ENCODE peak calls at places on chromosome 5, in seven cellular contexts. Q, W, P, G, M, L and S are unnamed samples.

GRCh38 chr5:80186634-80187033 is 69.2 kb downstream of the SERINC5 start:
- DNase-seq in G (no peak), Q (no peak), P (no peak), W (peak), M (no peak), L (no peak), S (no peak)

GRCh38 chr5:24268482-24269056 is 376.2 kb downstream of the CDH10 start:
- DNase-seq in W (no peak), P (no peak), L (no peak), G (no peak), Q (no peak), M (no peak), S (no peak)

GRCh38 chr5:111596705-111597104 is 84.4 kb upstream of the STARD4 start:
- DNase-seq in Q (no peak), G (peak), P (no peak), L (no peak), M (no peak), W (no peak), S (no peak)

GRCh38 chr5:179780343-179780742 is 13.4 kb upstream of the LTC4S start:
- DNase-seq in L (no peak), M (no peak), G (peak), W (no peak), Q (no peak), P (no peak), S (no peak)

GRCh38 chr5:98770158-98770910 is 3.1 kb upstream of the RGMB start:
- DNase-seq in L (no peak), W (peak), P (peak), Q (no peak), M (peak), G (peak), S (no peak)

GRCh38 chr5:53874409-53874808 is 314.0 kb downstream of the NDUFS4 start:
- DNase-seq in M (no peak), L (peak), Q (no peak), W (peak), G (no peak), P (no peak), S (no peak)

GRCh38 chr5:181223729-181224389 is 778 bp downstream of the TRIM41 start:
- DNase-seq in P (peak), Q (no peak), M (no peak), L (peak), G (no peak), W (no peak), S (no peak)

GRCh38 chr5:2865856-2866546 is 114.5 kb upstream of the IRX2 start:
- DNase-seq in L (no peak), W (no peak), M (no peak), P (no peak), Q (no peak), G (no peak), S (no peak)

GRCh38 chr5:122707796-122708195 is 67.1 kb upstream of the SNX2 start:
- DNase-seq in M (no peak), G (no peak), L (no peak), P (no peak), Q (no peak), W (peak), S (no peak)

GRCh38 chr5:111532873-111533272 is 20.5 kb upstream of the STARD4 start:
- DNase-seq in W (no peak), L (no peak), P (no peak), M (no peak), Q (no peak), G (no peak), S (no peak)

GRCh38 chr5:64807505-64807904 is 38.8 kb downstream of the CWC27 start:
- DNase-seq in P (no peak), G (no peak), L (no peak), W (peak), M (no peak), Q (no peak), S (no peak)

GRCh38 chr5:106865279-106865678 is 805.5 kb downstream of the EFNA5 start:
- DNase-seq in Q (no peak), P (no peak), G (no peak), L (no peak), M (no peak), W (no peak), S (no peak)

GRCh38 chr5:179839328-179840256 is 18.9 kb downstream of the SQSTM1 start:
- DNase-seq in M (peak), G (peak), L (no peak), Q (no peak), P (peak), W (no peak), S (no peak)

GRCh38 chr5:108858959-108859358 is 111.3 kb downstream of the FER start:
- DNase-seq in W (peak), M (no peak), G (no peak), P (no peak), Q (no peak), L (no peak), S (no peak)

GRCh38 chr5:132873119-132873929 is at the start of gene LEAP2:
- DNase-seq in L (no peak), P (no peak), Q (no peak), W (no peak), G (no peak), M (no peak), S (no peak)

GRCh38 chr5:14464661-14465060 is 116.9 kb upstream of the OTULINL start:
- DNase-seq in P (no peak), L (no peak), W (no peak), M (no peak), Q (no peak), G (no peak), S (no peak)

GRCh38 chr5:69245031-69245430 is 10.3 kb downstream of the CDK7 start:
- DNase-seq in P (no peak), G (no peak), W (no peak), L (no peak), M (no peak), Q (no peak), S (no peak)

GRCh38 chr5:104540448-104540847 is 977.9 kb upstream of the NUDT12 start:
- DNase-seq in L (no peak), M (no peak), P (no peak), Q (peak), W (peak), G (no peak), S (no peak)

GRCh38 chr5:72224946-72225427 is 95.1 kb downstream of the MRPS27 start:
- DNase-seq in Q (no peak), M (no peak), G (no peak), L (no peak), P (no peak), W (peak), S (peak)

GRCh38 chr5:126516133-126516532 is 78.9 kb downstream of the ALDH7A1 start:
- DNase-seq in P (no peak), L (no peak), G (no peak), Q (no peak), M (no peak), W (peak), S (peak)

GRCh38 chr5:87231037-87231808 is 36.5 kb upstream of the RASA1 start:
- DNase-seq in P (no peak), Q (no peak), G (no peak), W (no peak), M (no peak), L (no peak), S (no peak)

DNA sequence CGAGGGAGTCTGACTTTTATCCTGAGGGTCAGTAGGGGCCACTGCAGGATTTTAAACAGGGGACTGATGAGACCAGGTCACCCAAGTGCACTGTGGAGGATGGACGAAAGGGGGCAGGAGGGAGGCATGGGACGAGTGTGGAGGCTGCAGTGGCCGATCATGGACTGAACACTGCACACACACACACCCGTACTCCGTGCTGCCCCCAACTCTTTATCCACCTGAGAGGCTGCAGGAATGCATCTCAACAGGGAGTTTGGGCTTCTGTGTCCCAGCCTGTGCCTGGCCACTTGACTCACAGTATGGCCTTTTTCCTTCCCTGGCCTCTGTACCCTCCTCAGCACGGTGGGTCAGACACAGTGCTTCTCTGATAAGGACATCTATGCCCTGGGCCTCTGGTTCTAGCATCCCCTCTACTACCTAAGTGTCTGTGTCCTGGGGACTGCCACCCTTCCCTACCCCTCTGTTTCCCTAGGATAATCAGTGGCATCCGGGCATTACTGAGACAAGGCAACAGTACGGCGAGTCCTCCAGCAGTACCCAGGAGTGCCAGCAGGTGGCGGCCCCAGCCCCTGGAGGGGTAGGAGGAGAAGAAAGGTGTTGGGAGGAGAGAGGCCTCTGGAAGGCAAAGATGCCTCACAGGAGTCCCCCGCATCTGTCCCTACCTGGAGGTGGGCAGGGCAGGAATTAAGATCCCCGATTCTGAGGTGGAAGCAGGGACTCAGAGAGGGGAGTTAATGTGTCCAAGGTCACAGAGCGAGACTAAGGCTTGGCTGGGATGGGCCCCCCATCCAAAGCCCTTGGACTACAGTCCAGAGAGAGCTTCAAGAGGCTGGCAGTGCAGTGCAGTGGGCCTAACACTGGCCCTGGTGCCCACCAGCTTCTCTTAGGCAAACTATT is 5.1 kb upstream of the CDX1 start:
- DNase-seq in Q (peak), G (peak), P (peak), W (peak), L (peak), M (peak), S (peak)
- TF ChIP-seq CTCF in Q (no peak), G (peak), P (peak), W (peak), L (peak), M (peak), S (peak)

DNA sequence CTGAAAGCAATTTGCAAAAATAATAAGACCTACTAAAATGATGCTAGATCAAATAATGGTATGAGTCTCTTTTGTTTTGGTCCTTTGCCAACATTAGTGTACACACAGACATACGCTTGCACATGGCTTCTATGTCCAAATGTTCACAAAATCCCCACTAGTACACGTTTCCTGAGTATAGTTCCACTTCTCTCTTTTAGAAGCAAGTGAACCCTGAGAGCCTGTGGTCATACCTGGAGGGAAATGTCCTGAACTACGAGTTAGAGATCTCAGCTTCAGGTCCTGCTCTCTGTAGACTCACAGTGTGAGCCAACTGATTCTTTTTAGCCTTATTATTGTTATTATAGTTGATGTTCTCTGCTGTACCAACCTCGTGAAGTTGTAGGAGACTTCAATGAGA is 47.3 kb upstream of the ACTBL2 start:
- DNase-seq in M (no peak), P (no peak), G (no peak), W (no peak), Q (no peak), L (no peak), S (no peak)
- TF ChIP-seq CTCF in M (no peak), P (no peak), G (no peak), W (no peak), Q (no peak), L (no peak), S (no peak)

GRCh38 chr5:177045628-177046027 is 23.1 kb downstream of the ZNF346 start:
- DNase-seq in M (no peak), Q (no peak), P (no peak), W (no peak), G (no peak), L (no peak), S (no peak)

GRCh38 chr5:177043958-177044357 is 21.5 kb downstream of the ZNF346 start:
- DNase-seq in P (no peak), L (no peak), G (no peak), M (no peak), Q (no peak), W (no peak), S (no peak)

DNA sequence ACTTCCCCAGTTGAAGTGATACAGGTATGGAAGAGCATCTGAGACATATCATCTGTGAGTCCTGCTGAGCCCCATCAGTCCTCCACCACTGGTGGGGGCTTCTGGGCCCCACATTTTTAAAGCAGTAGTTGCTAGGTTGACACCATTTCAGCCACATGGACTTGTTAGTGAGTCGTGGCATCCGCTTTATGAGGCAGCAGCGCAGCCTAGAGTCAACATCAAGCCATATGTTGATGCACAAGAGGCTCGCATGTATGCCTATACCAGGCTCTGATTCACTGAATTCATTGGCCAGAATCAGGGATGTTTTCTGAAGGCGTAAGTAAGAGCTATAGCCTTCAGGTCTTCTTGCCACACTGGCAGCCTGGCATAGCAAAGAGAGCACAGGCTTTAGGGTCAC is 26.8 kb downstream of the ZNF346 start:
- DNase-seq in M (no peak), L (no peak), P (no peak), W (no peak), Q (no peak), G (no peak), S (no peak)
- TF ChIP-seq CTCF in M (no peak), L (no peak), P (no peak), W (no peak), Q (no peak), G (no peak), S (no peak)

DNA sequence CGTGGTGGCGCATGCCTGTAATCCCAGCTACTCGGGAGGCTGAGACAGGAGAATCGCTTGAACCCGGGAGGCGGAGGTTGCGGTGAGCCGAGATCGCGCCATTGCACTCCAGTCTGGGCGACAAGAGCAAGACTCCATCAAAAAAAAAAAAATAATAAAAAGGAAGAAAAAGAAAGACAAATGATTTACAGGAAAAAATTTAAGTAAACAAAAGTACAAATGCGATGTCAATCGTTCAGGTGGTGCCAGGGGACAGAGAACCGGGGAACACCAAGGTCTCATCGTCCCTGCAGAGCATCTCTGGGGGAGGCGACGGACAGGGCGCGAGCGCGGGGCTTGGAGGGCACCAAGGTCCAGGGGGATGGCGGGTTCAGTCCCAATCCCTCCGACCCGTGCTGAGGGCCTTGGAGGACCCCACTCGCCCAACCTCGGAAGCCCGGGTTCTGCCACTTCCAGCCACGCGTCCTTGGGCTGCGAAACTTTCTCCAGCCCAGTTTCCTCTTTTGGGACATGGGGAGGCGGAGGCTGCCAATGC is 596 bp upstream of the HNRNPAB start:
- DNase-seq in G (no peak), P (peak), L (no peak), M (no peak), W (no peak), Q (no peak), S (no peak)
- TF ChIP-seq CTCF in G (no peak), P (no peak), L (no peak), M (no peak), W (no peak), Q (no peak), S (no peak)

GRCh38 chr5:140148508-140148907 is 22.8 kb downstream of the IGIP start:
- DNase-seq in M (no peak), G (no peak), Q (peak), L (peak), W (peak), P (no peak), S (peak)
- TF ChIP-seq CTCF in M (no peak), G (no peak), Q (no peak), L (peak), W (no peak), P (no peak), S (no peak)

GRCh38 chr5:67989457-67989856 is 226.1 kb upstream of the PIK3R1 start:
- DNase-seq in M (no peak), G (no peak), L (no peak), Q (no peak), P (no peak), W (peak), S (no peak)
- TF ChIP-seq CTCF in M (no peak), G (no peak), L (peak), Q (no peak), P (no peak), W (no peak), S (no peak)

DNA sequence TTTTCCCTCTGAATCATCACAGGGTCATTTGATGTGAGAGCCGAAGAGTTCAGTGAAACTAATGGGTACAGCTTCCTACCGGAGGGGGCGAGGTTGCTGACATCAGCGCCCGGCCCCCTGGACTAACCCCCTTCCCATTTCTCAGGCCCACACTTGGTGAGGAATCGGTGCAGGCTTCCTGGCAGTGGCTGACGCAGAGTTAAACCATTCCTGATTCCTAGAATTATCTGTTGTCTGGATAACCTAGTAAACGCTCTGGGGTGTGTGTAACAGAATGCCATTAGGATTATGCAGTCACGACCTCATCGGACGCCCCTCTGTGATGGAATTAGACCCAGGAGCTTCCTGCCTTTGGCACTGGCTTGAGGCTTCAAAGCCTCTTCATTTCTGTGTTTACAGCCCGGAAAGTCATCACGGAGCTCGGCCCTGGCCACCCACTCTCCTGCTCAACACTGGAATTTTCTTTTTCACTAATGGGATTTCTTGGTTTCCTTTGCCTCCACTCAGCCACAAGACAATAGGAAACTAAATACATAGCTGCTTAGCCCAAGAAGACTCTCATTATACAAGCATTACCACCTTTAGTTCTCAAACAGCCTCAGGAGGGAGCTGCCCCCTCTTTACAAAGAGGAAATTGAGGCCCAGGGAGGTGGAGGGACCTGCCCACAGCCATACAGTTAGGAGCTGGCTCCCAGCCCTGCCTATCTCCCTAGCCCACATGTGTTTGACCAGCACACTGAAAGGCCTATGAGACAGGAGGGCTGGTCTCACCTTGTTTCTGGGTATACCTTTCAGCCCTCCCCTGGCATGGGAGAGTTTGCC is 61.3 kb upstream of the RPL26L1 start:
- DNase-seq in G (no peak), Q (no peak), M (no peak), L (no peak), W (peak), P (no peak), S (peak)
- TF ChIP-seq CTCF in G (no peak), Q (no peak), M (no peak), L (no peak), W (no peak), P (no peak), S (peak)